ENCODE peak calls at places on chromosomes 1 and 21, in nine cellular contexts. One of them, this sample, is unnamed.

GRCh38 chr1:86156571-86157455 is at the start of gene COL24A1:
- DNase-seq in fibroblast of lung: peak; percentile 71
- DNase-seq in tibial nerve: peak; percentile 39
- DNase-seq in tibial artery: peak; percentile 63
- DNase-seq in CD4-positive, alpha-beta memory T cell: no peak
- DNase-seq in left lung: peak; percentile 54
- DNase-seq in thoracic aorta: no peak
- DNase-seq in hepatocyte: peak; percentile 69
- DNase-seq in AG04450: peak; percentile 56
- DNase-seq in this sample: no peak

GRCh38 chr1:212167098-212167497 is 118.1 kb upstream of the PPP2R5A start:
- DNase-seq in fibroblast of lung: peak; percentile 80
- DNase-seq in tibial nerve: no peak
- DNase-seq in tibial artery: no peak
- DNase-seq in CD4-positive, alpha-beta memory T cell: no peak
- DNase-seq in left lung: no peak
- DNase-seq in thoracic aorta: no peak
- DNase-seq in hepatocyte: no peak
- DNase-seq in AG04450: peak; percentile 41
- DNase-seq in this sample: no peak

GRCh38 chr1:27778022-27778421 is 5.0 kb downstream of the STX12 start:
- DNase-seq in fibroblast of lung: no peak
- DNase-seq in tibial nerve: no peak
- DNase-seq in tibial artery: no peak
- DNase-seq in CD4-positive, alpha-beta memory T cell: no peak
- DNase-seq in left lung: no peak
- DNase-seq in thoracic aorta: no peak
- DNase-seq in hepatocyte: peak; percentile 32
- DNase-seq in AG04450: no peak
- DNase-seq in this sample: no peak

GRCh38 chr1:53057134-53057533 is 4.9 kb upstream of the PODN start:
- DNase-seq in fibroblast of lung: peak; percentile 57
- DNase-seq in tibial nerve: no peak
- DNase-seq in tibial artery: no peak
- DNase-seq in CD4-positive, alpha-beta memory T cell: no peak
- DNase-seq in left lung: no peak
- DNase-seq in thoracic aorta: no peak
- DNase-seq in hepatocyte: no peak
- DNase-seq in AG04450: no peak
- DNase-seq in this sample: no peak

GRCh38 chr1:108610073-108610472 is 50.2 kb downstream of the EEIG2 start:
- DNase-seq in fibroblast of lung: no peak
- DNase-seq in tibial nerve: no peak
- DNase-seq in tibial artery: no peak
- DNase-seq in CD4-positive, alpha-beta memory T cell: no peak
- DNase-seq in left lung: peak; percentile 34
- DNase-seq in thoracic aorta: no peak
- DNase-seq in hepatocyte: no peak
- DNase-seq in AG04450: no peak
- DNase-seq in this sample: no peak

GRCh38 chr1:67890862-67891261 is 57.6 kb upstream of the GNG12 start:
- DNase-seq in fibroblast of lung: no peak
- DNase-seq in tibial nerve: no peak
- DNase-seq in tibial artery: no peak
- DNase-seq in CD4-positive, alpha-beta memory T cell: no peak
- DNase-seq in left lung: no peak
- DNase-seq in thoracic aorta: no peak
- DNase-seq in hepatocyte: no peak
- DNase-seq in AG04450: no peak
- DNase-seq in this sample: no peak

GRCh38 chr1:186974774-186975181 is 146.0 kb downstream of the PLA2G4A start:
- DNase-seq in fibroblast of lung: peak; percentile 91
- DNase-seq in tibial nerve: no peak
- DNase-seq in tibial artery: no peak
- DNase-seq in CD4-positive, alpha-beta memory T cell: no peak
- DNase-seq in left lung: no peak
- DNase-seq in thoracic aorta: no peak
- DNase-seq in hepatocyte: peak; percentile 31
- DNase-seq in AG04450: peak; percentile 88
- DNase-seq in this sample: no peak

GRCh38 chr1:26259578-26259977 is 20.3 kb upstream of the SH3BGRL3 start:
- DNase-seq in fibroblast of lung: no peak
- DNase-seq in tibial nerve: no peak
- DNase-seq in tibial artery: no peak
- DNase-seq in CD4-positive, alpha-beta memory T cell: no peak
- DNase-seq in left lung: no peak
- DNase-seq in thoracic aorta: no peak
- DNase-seq in hepatocyte: no peak
- DNase-seq in AG04450: no peak
- DNase-seq in this sample: no peak

GRCh38 chr1:41901551-41901950 is 17.2 kb downstream of the HIVEP3 start:
- DNase-seq in fibroblast of lung: no peak
- DNase-seq in tibial nerve: no peak
- DNase-seq in tibial artery: no peak
- DNase-seq in CD4-positive, alpha-beta memory T cell: no peak
- DNase-seq in left lung: no peak
- DNase-seq in thoracic aorta: no peak
- DNase-seq in hepatocyte: no peak
- DNase-seq in AG04450: no peak
- DNase-seq in this sample: no peak

GRCh38 chr1:41894778-41895483 is 23.8 kb downstream of the HIVEP3 start:
- DNase-seq in fibroblast of lung: no peak
- DNase-seq in tibial nerve: no peak
- DNase-seq in tibial artery: no peak
- DNase-seq in CD4-positive, alpha-beta memory T cell: no peak
- DNase-seq in left lung: no peak
- DNase-seq in thoracic aorta: no peak
- DNase-seq in hepatocyte: no peak
- DNase-seq in AG04450: no peak
- DNase-seq in this sample: no peak

GRCh38 chr1:41900611-41901444 is 17.9 kb downstream of the HIVEP3 start:
- DNase-seq in fibroblast of lung: peak; percentile 39
- DNase-seq in tibial nerve: no peak
- DNase-seq in tibial artery: no peak
- DNase-seq in CD4-positive, alpha-beta memory T cell: no peak
- DNase-seq in left lung: no peak
- DNase-seq in thoracic aorta: no peak
- DNase-seq in hepatocyte: peak; percentile 64
- DNase-seq in AG04450: no peak
- DNase-seq in this sample: no peak

GRCh38 chr1:41895552-41895951 is 23.2 kb downstream of the HIVEP3 start:
- DNase-seq in fibroblast of lung: no peak
- DNase-seq in tibial nerve: no peak
- DNase-seq in tibial artery: no peak
- DNase-seq in CD4-positive, alpha-beta memory T cell: no peak
- DNase-seq in left lung: no peak
- DNase-seq in thoracic aorta: no peak
- DNase-seq in hepatocyte: no peak
- DNase-seq in AG04450: no peak
- DNase-seq in this sample: no peak

DNA sequence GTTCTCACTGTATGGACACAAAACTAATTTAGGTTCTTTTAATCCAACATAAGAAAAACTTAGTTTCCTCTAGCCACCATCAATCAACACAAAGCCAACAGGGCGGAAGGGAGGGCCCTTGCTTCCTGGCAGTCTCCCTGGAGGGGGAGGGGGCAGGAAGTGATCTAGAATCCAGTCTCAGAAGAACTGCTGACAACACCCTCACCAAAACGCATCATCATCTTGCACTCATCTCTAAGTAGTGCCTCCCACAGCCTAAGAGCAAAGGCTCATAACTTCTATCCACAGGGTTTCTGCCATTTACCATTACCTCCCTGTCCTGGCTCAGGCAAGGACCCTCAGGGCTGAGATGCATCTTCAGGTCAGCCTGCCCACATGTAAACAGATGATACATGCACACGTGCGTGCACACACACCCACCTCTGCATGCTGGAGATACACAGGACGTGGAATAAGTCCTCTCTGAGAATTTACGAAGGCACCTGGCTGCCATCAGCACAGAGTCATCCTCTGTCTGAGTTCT is 20.5 kb downstream of the HIVEP3 start:
- DNase-seq in fibroblast of lung: peak; percentile 69
- DNase-seq in tibial nerve: no peak
- DNase-seq in tibial artery: no peak
- DNase-seq in CD4-positive, alpha-beta memory T cell: peak; percentile 83
- DNase-seq in left lung: no peak
- DNase-seq in thoracic aorta: no peak
- DNase-seq in hepatocyte: no peak
- DNase-seq in AG04450: no peak
- DNase-seq in this sample: peak; percentile 97
- H3K27ac ChIP-seq in fibroblast of lung: no peak overlapping the region
- H3K27ac ChIP-seq in tibial nerve: no peak overlapping the region
- H3K27ac ChIP-seq in tibial artery: no peak overlapping the region
- H3K27ac ChIP-seq in CD4-positive, alpha-beta memory T cell: peak overlapping the region; percentile 58
- H3K27ac ChIP-seq in left lung: no peak overlapping the region
- H3K27ac ChIP-seq in thoracic aorta: no peak overlapping the region
- H3K27ac ChIP-seq in hepatocyte: no peak overlapping the region
- H3K27ac ChIP-seq in AG04450: peak overlapping the region; percentile 11
- H3K27ac ChIP-seq in this sample: peak overlapping the region; percentile 77

GRCh38 chr21:24046816-24047443 is 1560.4 kb downstream of the MRPL39 start:
- DNase-seq in fibroblast of lung: no peak
- DNase-seq in tibial nerve: no peak
- DNase-seq in tibial artery: no peak
- DNase-seq in CD4-positive, alpha-beta memory T cell: no peak
- DNase-seq in left lung: no peak
- DNase-seq in thoracic aorta: no peak
- DNase-seq in hepatocyte: no peak
- DNase-seq in AG04450: no peak
- DNase-seq in this sample: no peak

GRCh38 chr21:24050233-24050632 is 1557.0 kb downstream of the MRPL39 start:
- DNase-seq in fibroblast of lung: no peak
- DNase-seq in tibial nerve: no peak
- DNase-seq in tibial artery: no peak
- DNase-seq in CD4-positive, alpha-beta memory T cell: no peak
- DNase-seq in left lung: no peak
- DNase-seq in thoracic aorta: no peak
- DNase-seq in hepatocyte: no peak
- DNase-seq in AG04450: no peak
- DNase-seq in this sample: no peak

GRCh38 chr21:24042687-24043086 is 1564.6 kb downstream of the MRPL39 start:
- DNase-seq in fibroblast of lung: no peak
- DNase-seq in tibial nerve: no peak
- DNase-seq in tibial artery: no peak
- DNase-seq in CD4-positive, alpha-beta memory T cell: no peak
- DNase-seq in left lung: no peak
- DNase-seq in thoracic aorta: no peak
- DNase-seq in hepatocyte: no peak
- DNase-seq in AG04450: no peak
- DNase-seq in this sample: no peak

GRCh38 chr21:24045775-24046215 is 1561.5 kb downstream of the MRPL39 start:
- DNase-seq in fibroblast of lung: peak; percentile 98
- DNase-seq in tibial nerve: peak; percentile 41
- DNase-seq in tibial artery: peak; percentile 73
- DNase-seq in CD4-positive, alpha-beta memory T cell: no peak
- DNase-seq in left lung: peak; percentile 46
- DNase-seq in thoracic aorta: peak; percentile 24
- DNase-seq in hepatocyte: peak; percentile 9
- DNase-seq in AG04450: peak; percentile 94
- DNase-seq in this sample: no peak

DNA sequence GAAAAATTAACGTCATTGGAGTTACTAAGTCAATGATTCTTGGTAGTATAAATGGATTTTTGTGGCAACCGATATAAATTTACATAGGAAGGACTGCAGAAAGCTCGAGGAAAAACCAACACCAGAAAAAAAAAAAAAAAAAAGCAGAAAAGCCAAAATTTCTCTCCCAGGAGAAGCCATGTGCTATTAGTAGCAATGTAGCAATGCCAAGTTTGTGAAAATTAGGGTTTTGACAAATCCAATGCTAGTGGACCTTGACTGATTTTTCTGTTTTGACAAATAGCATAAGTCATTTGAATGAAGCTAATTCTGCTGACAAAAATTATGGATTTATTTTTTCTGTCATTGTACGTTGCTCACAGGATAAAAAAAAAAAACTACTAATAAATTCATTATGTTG is 1561.9 kb downstream of the MRPL39 start:
- DNase-seq in fibroblast of lung: no peak
- DNase-seq in tibial nerve: no peak
- DNase-seq in tibial artery: no peak
- DNase-seq in CD4-positive, alpha-beta memory T cell: no peak
- DNase-seq in left lung: no peak
- DNase-seq in thoracic aorta: no peak
- DNase-seq in hepatocyte: no peak
- DNase-seq in AG04450: no peak
- DNase-seq in this sample: no peak
- H3K9me3 ChIP-seq in fibroblast of lung: no peaks in the 10 kb centered on the region
- H3K9me3 ChIP-seq in tibial nerve: no peaks in the 10 kb centered on the region
- H3K9me3 ChIP-seq in tibial artery: no peaks in the 10 kb centered on the region
- H3K9me3 ChIP-seq in CD4-positive, alpha-beta memory T cell: no peaks in the 10 kb centered on the region
- H3K9me3 ChIP-seq in left lung: no peaks in the 10 kb centered on the region
- H3K9me3 ChIP-seq in thoracic aorta: no peaks in the 10 kb centered on the region
- H3K9me3 ChIP-seq in hepatocyte: no peaks in the 10 kb centered on the region
- H3K9me3 ChIP-seq in AG04450: no peaks in the 10 kb centered on the region
- H3K9me3 ChIP-seq in this sample: no peaks in the 10 kb centered on the region

DNA sequence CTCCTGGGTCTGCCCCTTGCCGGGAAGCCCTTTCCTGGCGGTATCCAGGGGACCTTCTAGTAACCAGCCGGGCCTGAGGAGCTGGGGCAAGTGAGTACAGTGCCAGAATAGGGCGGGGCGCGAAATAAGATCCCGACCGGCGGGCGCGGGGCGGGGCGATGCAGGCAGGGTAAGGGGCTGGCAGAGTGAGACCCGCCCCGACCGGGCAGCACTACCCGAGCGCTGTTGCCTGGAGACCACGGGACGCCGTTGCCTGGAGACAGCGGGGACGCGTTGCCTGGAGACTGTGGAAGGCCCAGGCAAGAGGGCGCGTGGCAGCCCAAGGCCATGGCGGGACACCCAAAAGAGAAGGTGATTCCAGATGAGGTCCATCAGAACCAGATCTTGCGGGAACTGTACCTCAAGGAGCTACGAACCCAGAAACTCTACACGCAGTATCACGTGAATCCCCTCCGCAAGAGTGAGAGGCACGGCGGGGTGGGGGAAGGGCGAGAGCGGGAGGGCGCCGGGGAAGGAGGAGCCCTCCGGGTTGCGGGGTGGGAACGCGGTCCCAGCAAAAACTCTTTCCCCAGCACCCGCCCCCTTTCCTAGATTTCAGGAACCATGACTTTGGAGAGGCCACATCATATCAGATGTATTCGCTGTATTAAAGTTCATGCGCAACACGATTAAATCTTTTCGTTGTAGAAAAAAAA is 24.3 kb downstream of the EBNA1BP2 start:
- DNase-seq in fibroblast of lung: peak; percentile 65
- DNase-seq in tibial nerve: no peak
- DNase-seq in tibial artery: no peak
- DNase-seq in CD4-positive, alpha-beta memory T cell: peak; percentile 12
- DNase-seq in left lung: peak; percentile 77
- DNase-seq in thoracic aorta: peak; percentile 4
- DNase-seq in hepatocyte: peak; percentile 88
- DNase-seq in AG04450: no peak
- DNase-seq in this sample: peak; percentile 32
- H3K27ac ChIP-seq in fibroblast of lung: no peak overlapping the region
- H3K27ac ChIP-seq in tibial nerve: no peak overlapping the region
- H3K27ac ChIP-seq in tibial artery: no peak overlapping the region
- H3K27ac ChIP-seq in CD4-positive, alpha-beta memory T cell: no peak overlapping the region
- H3K27ac ChIP-seq in left lung: no peak overlapping the region
- H3K27ac ChIP-seq in thoracic aorta: no peak overlapping the region
- H3K27ac ChIP-seq in hepatocyte: no peak overlapping the region
- H3K27ac ChIP-seq in AG04450: no peak overlapping the region
- H3K27ac ChIP-seq in this sample: no peak overlapping the region

DNA sequence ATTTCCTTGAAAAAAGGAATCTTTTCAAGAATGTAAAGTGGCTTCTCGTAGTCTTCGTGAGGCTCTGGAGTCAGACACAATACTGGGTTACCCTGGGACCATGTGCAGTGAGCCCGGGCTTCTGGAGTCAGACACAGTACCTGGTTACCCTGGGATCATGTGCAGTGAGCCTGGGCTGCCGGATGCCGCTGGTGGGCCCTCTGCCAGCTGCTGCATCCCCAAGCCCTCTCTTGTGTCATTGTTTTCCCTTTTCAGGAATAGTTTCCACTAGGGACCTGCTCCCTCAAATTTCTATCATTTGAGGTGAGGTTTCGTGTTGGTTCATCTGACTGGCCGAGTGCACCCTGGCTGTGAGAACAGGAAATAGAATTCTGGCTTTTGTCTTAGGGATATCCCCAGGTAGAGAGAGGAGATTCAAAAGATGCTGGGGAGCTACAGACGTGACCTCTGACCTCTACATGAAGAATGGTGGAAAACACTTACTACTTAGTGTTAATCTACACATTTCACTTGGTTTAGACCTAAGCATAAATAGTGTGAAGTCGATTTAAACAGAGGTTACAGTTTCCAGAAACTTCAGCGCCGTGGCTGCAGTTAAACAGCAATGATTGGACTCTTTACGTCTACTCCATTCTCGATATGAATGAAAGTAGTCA is 10.6 kb downstream of the ADARB1 start:
- DNase-seq in fibroblast of lung: no peak
- DNase-seq in tibial nerve: no peak
- DNase-seq in tibial artery: no peak
- DNase-seq in CD4-positive, alpha-beta memory T cell: no peak
- DNase-seq in left lung: no peak
- DNase-seq in thoracic aorta: no peak
- DNase-seq in hepatocyte: no peak
- DNase-seq in AG04450: no peak
- DNase-seq in this sample: no peak
- H3K9me3 ChIP-seq in fibroblast of lung: no peaks in the 10 kb centered on the region
- H3K9me3 ChIP-seq in tibial nerve: no peaks in the 10 kb centered on the region
- H3K9me3 ChIP-seq in tibial artery: no peaks in the 10 kb centered on the region
- H3K9me3 ChIP-seq in CD4-positive, alpha-beta memory T cell: no peaks in the 10 kb centered on the region
- H3K9me3 ChIP-seq in left lung: no peaks in the 10 kb centered on the region
- H3K9me3 ChIP-seq in thoracic aorta: no peaks in the 10 kb centered on the region
- H3K9me3 ChIP-seq in hepatocyte: no peaks in the 10 kb centered on the region
- H3K9me3 ChIP-seq in AG04450: no peaks in the 10 kb centered on the region
- H3K9me3 ChIP-seq in this sample: no peaks in the 10 kb centered on the region